ENCODE peak calls at places on chromosomes 5 and 9, in eight cellular contexts. One of them, this sample, is unnamed.

GRCh38 chr5:103542441-103542840 is 20.1 kb downstream of the NUDT12 start:
- DNase-seq in stomach: no peak
- DNase-seq in HCT116: no peak
- DNase-seq in Peyer's patch: no peak
- DNase-seq in adrenal gland: no peak
- DNase-seq in HepG2: no peak
- DNase-seq in gastrocnemius medialis: no peak
- DNase-seq in heart left ventricle: no peak
- DNase-seq in this sample: no peak

GRCh38 chr5:68612972-68613371 is 397.4 kb downstream of the PIK3R1 start:
- DNase-seq in Peyer's patch: no peak
- DNase-seq in gastrocnemius medialis: no peak
- DNase-seq in stomach: no peak
- DNase-seq in HepG2: no peak
- DNase-seq in HCT116: no peak
- DNase-seq in heart left ventricle: no peak
- DNase-seq in adrenal gland: no peak
- DNase-seq in this sample: no peak

GRCh38 chr5:98096155-98096554 is 677.3 kb upstream of the RGMB start:
- DNase-seq in stomach: no peak
- DNase-seq in adrenal gland: no peak
- DNase-seq in Peyer's patch: no peak
- DNase-seq in HepG2: no peak
- DNase-seq in gastrocnemius medialis: no peak
- DNase-seq in HCT116: no peak
- DNase-seq in heart left ventricle: no peak
- DNase-seq in this sample: no peak

GRCh38 chr5:172816887-172817418 is 17.1 kb upstream of the ERGIC1 start:
- DNase-seq in HCT116: no peak
- DNase-seq in gastrocnemius medialis: no peak
- DNase-seq in adrenal gland: peak
- DNase-seq in stomach: no peak
- DNase-seq in Peyer's patch: no peak
- DNase-seq in HepG2: no peak
- DNase-seq in heart left ventricle: no peak
- DNase-seq in this sample: no peak

GRCh38 chr5:149004559-149004958 is 58.3 kb downstream of the SH3TC2 start:
- DNase-seq in Peyer's patch: no peak
- DNase-seq in stomach: no peak
- DNase-seq in HepG2: no peak
- DNase-seq in heart left ventricle: no peak
- DNase-seq in HCT116: no peak
- DNase-seq in gastrocnemius medialis: no peak
- DNase-seq in adrenal gland: no peak
- DNase-seq in this sample: no peak

GRCh38 chr5:146690880-146691355 is 174.9 kb upstream of the GPR151 start:
- DNase-seq in stomach: no peak
- DNase-seq in gastrocnemius medialis: no peak
- DNase-seq in HCT116: no peak
- DNase-seq in Peyer's patch: no peak
- DNase-seq in HepG2: no peak
- DNase-seq in adrenal gland: no peak
- DNase-seq in heart left ventricle: no peak
- DNase-seq in this sample: no peak

GRCh38 chr5:7592910-7593309 is 197.0 kb downstream of the ADCY2 start:
- DNase-seq in adrenal gland: no peak
- DNase-seq in stomach: no peak
- DNase-seq in HCT116: no peak
- DNase-seq in HepG2: no peak
- DNase-seq in Peyer's patch: no peak
- DNase-seq in heart left ventricle: no peak
- DNase-seq in gastrocnemius medialis: no peak
- DNase-seq in this sample: peak

GRCh38 chr5:56190500-56190899 is 42.6 kb downstream of the ANKRD55 start:
- DNase-seq in heart left ventricle: peak
- DNase-seq in gastrocnemius medialis: peak
- DNase-seq in Peyer's patch: peak
- DNase-seq in stomach: peak
- DNase-seq in HepG2: no peak
- DNase-seq in HCT116: no peak
- DNase-seq in adrenal gland: peak
- DNase-seq in this sample: no peak

GRCh38 chr5:11903121-11903613 is 1.1 kb downstream of the CTNND2 start:
- DNase-seq in HCT116: no peak
- DNase-seq in gastrocnemius medialis: no peak
- DNase-seq in heart left ventricle: peak
- DNase-seq in Peyer's patch: no peak
- DNase-seq in adrenal gland: no peak
- DNase-seq in stomach: no peak
- DNase-seq in HepG2: no peak
- DNase-seq in this sample: no peak

DNA sequence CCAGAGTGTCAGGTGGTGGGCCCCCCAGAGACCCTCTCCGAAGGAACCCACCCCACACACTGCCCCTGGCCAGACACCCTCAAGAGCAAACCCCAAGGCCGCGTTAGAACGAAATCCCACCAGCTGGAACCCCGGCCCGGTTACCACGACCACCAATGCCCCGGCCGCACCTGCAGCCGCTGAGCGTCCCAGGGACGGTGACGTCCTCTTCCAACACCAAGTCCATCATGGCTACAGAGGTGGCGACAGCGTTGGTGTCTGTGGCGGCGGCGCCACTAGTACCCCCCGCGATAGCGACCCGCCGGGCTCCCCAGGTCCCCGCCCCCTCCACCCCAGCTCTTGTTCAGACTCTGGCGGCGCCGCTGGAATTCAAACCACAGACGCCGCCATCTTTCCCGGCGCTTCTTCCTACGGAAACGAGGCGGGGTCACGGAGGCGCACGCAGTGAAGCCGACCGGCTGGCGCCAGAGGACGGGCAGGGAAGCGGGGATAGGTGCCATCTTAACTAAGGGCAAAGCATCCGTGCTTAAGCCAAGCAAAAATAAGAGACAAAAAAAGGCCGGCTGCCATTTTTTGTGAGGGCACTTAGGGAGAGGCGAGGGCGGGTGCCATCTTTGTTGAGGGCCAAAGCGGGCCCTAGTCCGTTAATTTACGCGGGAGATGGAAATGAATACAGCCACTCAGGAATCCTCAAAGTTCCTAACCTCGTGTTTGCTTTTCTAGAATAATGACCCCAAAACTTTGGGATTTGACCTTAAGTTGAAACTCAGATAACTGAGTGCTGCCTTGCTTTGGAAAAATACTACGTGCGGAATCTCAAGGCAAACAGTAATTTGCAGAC is at the start of gene CDK5RAP2:
- DNase-seq in stomach: peak
- DNase-seq in HepG2: peak
- DNase-seq in adrenal gland: peak
- DNase-seq in gastrocnemius medialis: peak
- DNase-seq in Peyer's patch: peak
- DNase-seq in HCT116: peak
- DNase-seq in heart left ventricle: peak
- DNase-seq in this sample: peak
- TF ChIP-seq POLR2A in stomach: no peak
- TF ChIP-seq POLR2A in HepG2: peak
- TF ChIP-seq POLR2A in adrenal gland: no peak
- TF ChIP-seq POLR2A in gastrocnemius medialis: peak
- TF ChIP-seq POLR2A in Peyer's patch: no peak
- TF ChIP-seq POLR2A in HCT116: no peak
- TF ChIP-seq POLR2A in heart left ventricle: no peak
- TF ChIP-seq POLR2A in this sample: peak

GRCh38 chr5:179698935-179699639 is at the start of gene CANX:
- DNase-seq in gastrocnemius medialis: no peak
- DNase-seq in HepG2: no peak
- DNase-seq in Peyer's patch: no peak
- DNase-seq in adrenal gland: no peak
- DNase-seq in HCT116: no peak
- DNase-seq in stomach: no peak
- DNase-seq in heart left ventricle: no peak
- DNase-seq in this sample: no peak

GRCh38 chr5:179699640-179700298 is 1.0 kb downstream of the CANX start:
- DNase-seq in heart left ventricle: no peak
- DNase-seq in Peyer's patch: peak
- DNase-seq in HepG2: peak
- DNase-seq in stomach: no peak
- DNase-seq in HCT116: no peak
- DNase-seq in adrenal gland: peak
- DNase-seq in gastrocnemius medialis: no peak
- DNase-seq in this sample: peak

GRCh38 chr5:179696605-179697004 is 2.2 kb upstream of the CANX start:
- DNase-seq in Peyer's patch: no peak
- DNase-seq in stomach: no peak
- DNase-seq in HCT116: no peak
- DNase-seq in heart left ventricle: no peak
- DNase-seq in gastrocnemius medialis: no peak
- DNase-seq in adrenal gland: no peak
- DNase-seq in HepG2: no peak
- DNase-seq in this sample: no peak

GRCh38 chr5:179697108-179697507 is 1.7 kb upstream of the CANX start:
- DNase-seq in HCT116: no peak
- DNase-seq in adrenal gland: no peak
- DNase-seq in stomach: no peak
- DNase-seq in gastrocnemius medialis: no peak
- DNase-seq in heart left ventricle: no peak
- DNase-seq in HepG2: no peak
- DNase-seq in Peyer's patch: no peak
- DNase-seq in this sample: no peak

DNA sequence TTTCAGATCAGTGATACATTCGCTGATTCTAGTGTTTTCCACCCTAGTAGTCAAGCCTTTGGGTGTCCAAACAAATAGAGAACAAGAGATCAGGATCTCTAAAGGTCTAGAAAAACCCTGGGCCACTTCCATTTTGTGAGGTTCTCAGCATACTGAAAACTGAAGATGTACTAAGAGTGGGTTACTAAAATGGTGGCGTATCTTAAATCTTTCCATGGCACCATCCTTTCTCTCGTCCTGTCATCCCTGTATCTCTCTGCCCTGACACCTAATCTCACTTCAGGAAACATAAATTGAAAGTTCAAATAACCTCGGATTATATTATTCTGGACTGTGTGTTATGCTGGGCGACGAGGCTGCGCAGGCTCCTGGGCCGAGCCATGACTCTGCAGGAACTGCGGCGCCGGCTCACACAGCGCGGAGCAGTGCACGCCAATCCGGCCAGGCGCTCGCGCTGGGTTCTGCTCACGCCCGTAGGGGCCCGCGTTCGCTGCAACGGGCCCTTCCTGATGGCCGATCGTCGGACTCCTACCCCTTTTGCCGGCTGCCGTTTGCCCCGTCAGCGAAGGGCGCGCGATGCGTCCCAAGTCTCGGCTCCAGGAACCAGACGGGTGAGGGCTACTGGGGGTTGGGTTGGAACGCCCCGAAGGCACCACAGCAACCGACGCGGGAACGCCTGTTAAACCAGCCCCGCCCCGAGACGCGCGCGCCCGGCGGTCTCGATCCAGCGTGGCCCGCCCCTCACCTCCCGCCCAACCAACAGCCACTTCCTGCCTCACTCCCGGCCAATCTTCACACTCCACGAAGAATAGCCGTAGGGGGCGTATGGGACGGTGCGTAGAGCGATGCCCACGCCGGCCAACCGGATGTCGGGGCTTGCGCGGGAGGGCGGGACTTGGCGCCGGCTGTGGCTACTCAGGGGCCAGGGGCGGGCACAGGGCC is 503 bp upstream of the CANX start:
- DNase-seq in HCT116: peak
- DNase-seq in gastrocnemius medialis: peak
- DNase-seq in HepG2: peak
- DNase-seq in Peyer's patch: peak
- DNase-seq in adrenal gland: peak
- DNase-seq in heart left ventricle: peak
- DNase-seq in stomach: peak
- DNase-seq in this sample: peak
- TF ChIP-seq POLR2A in HCT116: peak
- TF ChIP-seq POLR2A in gastrocnemius medialis: peak
- TF ChIP-seq POLR2A in HepG2: peak
- TF ChIP-seq POLR2A in Peyer's patch: peak
- TF ChIP-seq POLR2A in adrenal gland: peak
- TF ChIP-seq POLR2A in heart left ventricle: no peak
- TF ChIP-seq POLR2A in stomach: no peak
- TF ChIP-seq POLR2A in this sample: peak

GRCh38 chr5:168291961-168292782 is 727 bp downstream of the WWC1 start:
- DNase-seq in stomach: no peak
- DNase-seq in Peyer's patch: no peak
- DNase-seq in HepG2: no peak
- DNase-seq in HCT116: no peak
- DNase-seq in heart left ventricle: no peak
- DNase-seq in gastrocnemius medialis: no peak
- DNase-seq in adrenal gland: no peak
- DNase-seq in this sample: no peak

GRCh38 chr5:168290902-168291280 is 554 bp upstream of the WWC1 start:
- DNase-seq in Peyer's patch: no peak
- DNase-seq in HepG2: no peak
- DNase-seq in stomach: no peak
- DNase-seq in HCT116: no peak
- DNase-seq in heart left ventricle: no peak
- DNase-seq in gastrocnemius medialis: no peak
- DNase-seq in adrenal gland: no peak
- DNase-seq in this sample: no peak

GRCh38 chr5:168292783-168293696 is 1.6 kb downstream of the WWC1 start:
- DNase-seq in HCT116: no peak
- DNase-seq in heart left ventricle: no peak
- DNase-seq in stomach: no peak
- DNase-seq in gastrocnemius medialis: no peak
- DNase-seq in Peyer's patch: no peak
- DNase-seq in adrenal gland: no peak
- DNase-seq in HepG2: no peak
- DNase-seq in this sample: no peak

GRCh38 chr5:168288349-168289245 is 2.8 kb upstream of the WWC1 start:
- DNase-seq in stomach: peak
- DNase-seq in adrenal gland: no peak
- DNase-seq in heart left ventricle: no peak
- DNase-seq in gastrocnemius medialis: no peak
- DNase-seq in Peyer's patch: peak
- DNase-seq in HepG2: peak
- DNase-seq in HCT116: peak
- DNase-seq in this sample: no peak

GRCh38 chr5:168291281-168291960 is at the start of gene WWC1:
- DNase-seq in Peyer's patch: peak
- DNase-seq in heart left ventricle: no peak
- DNase-seq in gastrocnemius medialis: no peak
- DNase-seq in HepG2: peak
- DNase-seq in HCT116: peak
- DNase-seq in adrenal gland: no peak
- DNase-seq in stomach: peak
- DNase-seq in this sample: no peak
- TF ChIP-seq POLR2A in Peyer's patch: peak
- TF ChIP-seq POLR2A in heart left ventricle: no peak
- TF ChIP-seq POLR2A in gastrocnemius medialis: no peak
- TF ChIP-seq POLR2A in HepG2: peak
- TF ChIP-seq POLR2A in HCT116: peak
- TF ChIP-seq POLR2A in adrenal gland: no peak
- TF ChIP-seq POLR2A in stomach: no peak
- TF ChIP-seq POLR2A in this sample: no peak

DNA sequence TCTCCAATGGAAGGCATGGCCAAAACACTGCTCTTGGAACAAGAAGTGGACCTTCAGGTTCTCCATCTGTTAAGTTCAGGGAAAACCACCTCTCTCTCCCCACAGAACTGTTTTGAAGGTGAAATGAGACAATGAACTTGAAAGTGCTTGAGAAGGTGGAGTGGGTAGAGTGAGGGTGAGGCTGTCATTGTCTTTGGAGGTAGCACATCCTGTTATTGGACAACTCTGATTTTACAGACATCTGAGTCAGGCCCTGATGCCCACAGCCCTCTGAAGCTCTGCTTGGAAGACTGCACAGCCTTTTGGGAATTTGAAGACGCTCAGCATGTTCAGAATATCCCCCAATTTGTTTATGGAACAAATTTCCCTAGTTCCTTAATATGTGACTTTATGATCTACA is 27.6 kb upstream of the TEX48 start:
- DNase-seq in heart left ventricle: no peak
- DNase-seq in stomach: no peak
- DNase-seq in HepG2: no peak
- DNase-seq in gastrocnemius medialis: no peak
- DNase-seq in adrenal gland: no peak
- DNase-seq in HCT116: no peak
- DNase-seq in Peyer's patch: no peak
- DNase-seq in this sample: no peak
- TF ChIP-seq POLR2A in heart left ventricle: no peak
- TF ChIP-seq POLR2A in stomach: no peak
- TF ChIP-seq POLR2A in HepG2: no peak
- TF ChIP-seq POLR2A in gastrocnemius medialis: no peak
- TF ChIP-seq POLR2A in adrenal gland: no peak
- TF ChIP-seq POLR2A in HCT116: no peak
- TF ChIP-seq POLR2A in Peyer's patch: no peak
- TF ChIP-seq POLR2A in this sample: no peak

This sample was measured in erythroblast.